ENCODE peak calls at places on chromosome 10, in nine cellular contexts. One of them, this sample, is unnamed.
A peak's percentile ranks its signal among the peaks of the same experiment; 100 is the strongest.

GRCh38 chr10:92844746-92845145 is 3.6 kb upstream of the EXOC6 start:
- DNase-seq in Panc1: no peak
- DNase-seq in KG1: no peak
- DNase-seq in HEK293T: no peak
- DNase-seq in EL: no peak
- DNase-seq in fibroblast of gingiva: no peak
- DNase-seq in stimulated activated CD8-positive, alpha-beta memory T cell treated with anti-CD3 and anti-CD28 coated beads, Interleukin-15, amount 100 ng/mL, for 24 hours: no peak
- DNase-seq in BJ: no peak
- DNase-seq in NCI-H187: no peak
- DNase-seq in this sample: no peak

GRCh38 chr10:14478639-14479038 is 147.9 kb upstream of the FRMD4A start:
- DNase-seq in BJ: peak; percentile 19
- DNase-seq in fibroblast of gingiva: peak; percentile 83
- DNase-seq in KG1: no peak
- DNase-seq in Panc1: no peak
- DNase-seq in EL: peak; percentile 80
- DNase-seq in NCI-H187: no peak
- DNase-seq in stimulated activated CD8-positive, alpha-beta memory T cell treated with anti-CD3 and anti-CD28 coated beads, Interleukin-15, amount 100 ng/mL, for 24 hours: no peak
- DNase-seq in HEK293T: peak; percentile 69
- DNase-seq in this sample: peak; percentile 82

GRCh38 chr10:27192284-27192683 is 37.1 kb downstream of the MASTL start:
- DNase-seq in EL: peak; percentile 96
- DNase-seq in KG1: no peak
- DNase-seq in BJ: peak; percentile 50
- DNase-seq in stimulated activated CD8-positive, alpha-beta memory T cell treated with anti-CD3 and anti-CD28 coated beads, Interleukin-15, amount 100 ng/mL, for 24 hours: no peak
- DNase-seq in fibroblast of gingiva: peak; percentile 92
- DNase-seq in NCI-H187: no peak
- DNase-seq in HEK293T: peak; percentile 5
- DNase-seq in Panc1: peak; percentile 72
- DNase-seq in this sample: peak; percentile 91

GRCh38 chr10:120980316-120980975 is 129.3 kb downstream of the WDR11 start:
- DNase-seq in EL: no peak
- DNase-seq in BJ: no peak
- DNase-seq in KG1: no peak
- DNase-seq in stimulated activated CD8-positive, alpha-beta memory T cell treated with anti-CD3 and anti-CD28 coated beads, Interleukin-15, amount 100 ng/mL, for 24 hours: no peak
- DNase-seq in fibroblast of gingiva: no peak
- DNase-seq in Panc1: no peak
- DNase-seq in HEK293T: no peak
- DNase-seq in NCI-H187: no peak
- DNase-seq in this sample: no peak

GRCh38 chr10:96511044-96511945 is 2.4 kb downstream of the TLL2 start:
- DNase-seq in EL: peak; percentile 34
- DNase-seq in NCI-H187: peak; percentile 5
- DNase-seq in KG1: no peak
- DNase-seq in HEK293T: peak; percentile 70
- DNase-seq in BJ: no peak
- DNase-seq in Panc1: peak; percentile 48
- DNase-seq in fibroblast of gingiva: no peak
- DNase-seq in stimulated activated CD8-positive, alpha-beta memory T cell treated with anti-CD3 and anti-CD28 coated beads, Interleukin-15, amount 100 ng/mL, for 24 hours: no peak
- DNase-seq in this sample: peak; percentile 28

GRCh38 chr10:74208081-74208480 is 57.1 kb downstream of the ADK start:
- DNase-seq in KG1: no peak
- DNase-seq in fibroblast of gingiva: no peak
- DNase-seq in HEK293T: no peak
- DNase-seq in EL: no peak
- DNase-seq in Panc1: no peak
- DNase-seq in BJ: no peak
- DNase-seq in NCI-H187: peak; percentile 25
- DNase-seq in stimulated activated CD8-positive, alpha-beta memory T cell treated with anti-CD3 and anti-CD28 coated beads, Interleukin-15, amount 100 ng/mL, for 24 hours: no peak
- DNase-seq in this sample: no peak

GRCh38 chr10:80289451-80290287 is at the start of gene MAT1A:
- DNase-seq in fibroblast of gingiva: no peak
- DNase-seq in KG1: no peak
- DNase-seq in EL: no peak
- DNase-seq in stimulated activated CD8-positive, alpha-beta memory T cell treated with anti-CD3 and anti-CD28 coated beads, Interleukin-15, amount 100 ng/mL, for 24 hours: no peak
- DNase-seq in HEK293T: peak; percentile 53
- DNase-seq in BJ: no peak
- DNase-seq in Panc1: no peak
- DNase-seq in NCI-H187: no peak
- DNase-seq in this sample: peak; percentile 5

GRCh38 chr10:1378473-1378872 is 322.3 kb downstream of the WDR37 start:
- DNase-seq in BJ: no peak
- DNase-seq in EL: no peak
- DNase-seq in NCI-H187: no peak
- DNase-seq in Panc1: no peak
- DNase-seq in stimulated activated CD8-positive, alpha-beta memory T cell treated with anti-CD3 and anti-CD28 coated beads, Interleukin-15, amount 100 ng/mL, for 24 hours: no peak
- DNase-seq in KG1: no peak
- DNase-seq in fibroblast of gingiva: no peak
- DNase-seq in HEK293T: no peak
- DNase-seq in this sample: no peak

GRCh38 chr10:112140110-112140755 is 43.3 kb downstream of the GPAM start:
- DNase-seq in BJ: no peak
- DNase-seq in NCI-H187: peak; percentile 18
- DNase-seq in HEK293T: peak; percentile 90
- DNase-seq in KG1: peak; percentile 48
- DNase-seq in stimulated activated CD8-positive, alpha-beta memory T cell treated with anti-CD3 and anti-CD28 coated beads, Interleukin-15, amount 100 ng/mL, for 24 hours: peak; percentile 17
- DNase-seq in EL: peak; percentile 68
- DNase-seq in fibroblast of gingiva: peak; percentile 46
- DNase-seq in Panc1: peak; percentile 50
- DNase-seq in this sample: peak; percentile 72

GRCh38 chr10:111200505-111201186 is 123.8 kb downstream of the ADRA2A start:
- DNase-seq in HEK293T: no peak
- DNase-seq in stimulated activated CD8-positive, alpha-beta memory T cell treated with anti-CD3 and anti-CD28 coated beads, Interleukin-15, amount 100 ng/mL, for 24 hours: no peak
- DNase-seq in KG1: no peak
- DNase-seq in fibroblast of gingiva: no peak
- DNase-seq in BJ: no peak
- DNase-seq in NCI-H187: peak; percentile 78
- DNase-seq in EL: no peak
- DNase-seq in Panc1: no peak
- DNase-seq in this sample: no peak

GRCh38 chr10:133090101-133090500 is 2.4 kb downstream of the ADGRA1 start:
- DNase-seq in KG1: no peak
- DNase-seq in EL: no peak
- DNase-seq in HEK293T: no peak
- DNase-seq in fibroblast of gingiva: no peak
- DNase-seq in stimulated activated CD8-positive, alpha-beta memory T cell treated with anti-CD3 and anti-CD28 coated beads, Interleukin-15, amount 100 ng/mL, for 24 hours: no peak
- DNase-seq in Panc1: no peak
- DNase-seq in NCI-H187: no peak
- DNase-seq in BJ: no peak
- DNase-seq in this sample: no peak

GRCh38 chr10:87767253-87767652 is 50.8 kb downstream of the ATAD1 start:
- DNase-seq in stimulated activated CD8-positive, alpha-beta memory T cell treated with anti-CD3 and anti-CD28 coated beads, Interleukin-15, amount 100 ng/mL, for 24 hours: no peak
- DNase-seq in EL: peak; percentile 72
- DNase-seq in fibroblast of gingiva: no peak
- DNase-seq in Panc1: no peak
- DNase-seq in HEK293T: no peak
- DNase-seq in BJ: no peak
- DNase-seq in NCI-H187: no peak
- DNase-seq in KG1: no peak
- DNase-seq in this sample: peak; percentile 5

GRCh38 chr10:16964571-16965241 is 147.5 kb upstream of the RSU1 start:
- DNase-seq in Panc1: no peak
- DNase-seq in EL: no peak
- DNase-seq in fibroblast of gingiva: peak; percentile 69
- DNase-seq in stimulated activated CD8-positive, alpha-beta memory T cell treated with anti-CD3 and anti-CD28 coated beads, Interleukin-15, amount 100 ng/mL, for 24 hours: no peak
- DNase-seq in HEK293T: no peak
- DNase-seq in KG1: no peak
- DNase-seq in NCI-H187: no peak
- DNase-seq in BJ: no peak
- DNase-seq in this sample: no peak

GRCh38 chr10:36073796-36074345 is 431.8 kb upstream of the FZD8 start:
- DNase-seq in HEK293T: no peak
- DNase-seq in BJ: no peak
- DNase-seq in stimulated activated CD8-positive, alpha-beta memory T cell treated with anti-CD3 and anti-CD28 coated beads, Interleukin-15, amount 100 ng/mL, for 24 hours: no peak
- DNase-seq in EL: no peak
- DNase-seq in NCI-H187: no peak
- DNase-seq in fibroblast of gingiva: no peak
- DNase-seq in Panc1: no peak
- DNase-seq in KG1: no peak
- DNase-seq in this sample: no peak

GRCh38 chr10:131207176-131207575 is 104.3 kb downstream of the TCERG1L start:
- DNase-seq in Panc1: no peak
- DNase-seq in NCI-H187: no peak
- DNase-seq in BJ: no peak
- DNase-seq in EL: no peak
- DNase-seq in HEK293T: no peak
- DNase-seq in KG1: no peak
- DNase-seq in fibroblast of gingiva: no peak
- DNase-seq in stimulated activated CD8-positive, alpha-beta memory T cell treated with anti-CD3 and anti-CD28 coated beads, Interleukin-15, amount 100 ng/mL, for 24 hours: no peak
- DNase-seq in this sample: no peak

GRCh38 chr10:132363921-132364593 is 32.1 kb downstream of the LRRC27 start:
- DNase-seq in EL: peak; percentile 31
- DNase-seq in stimulated activated CD8-positive, alpha-beta memory T cell treated with anti-CD3 and anti-CD28 coated beads, Interleukin-15, amount 100 ng/mL, for 24 hours: no peak
- DNase-seq in BJ: no peak
- DNase-seq in Panc1: no peak
- DNase-seq in NCI-H187: no peak
- DNase-seq in HEK293T: no peak
- DNase-seq in KG1: no peak
- DNase-seq in fibroblast of gingiva: peak; percentile 71
- DNase-seq in this sample: peak; percentile 31

GRCh38 chr10:102814873-102815661 is 22.1 kb downstream of the CYP17A1 start:
- DNase-seq in Panc1: no peak
- DNase-seq in NCI-H187: no peak
- DNase-seq in BJ: no peak
- DNase-seq in stimulated activated CD8-positive, alpha-beta memory T cell treated with anti-CD3 and anti-CD28 coated beads, Interleukin-15, amount 100 ng/mL, for 24 hours: no peak
- DNase-seq in KG1: no peak
- DNase-seq in HEK293T: no peak
- DNase-seq in EL: peak; percentile 44
- DNase-seq in fibroblast of gingiva: peak; percentile 36
- DNase-seq in this sample: peak; percentile 89

GRCh38 chr10:32315426-32315825 is 31.5 kb downstream of the EPC1 start:
- DNase-seq in NCI-H187: no peak
- DNase-seq in EL: peak; percentile 14
- DNase-seq in Panc1: no peak
- DNase-seq in KG1: no peak
- DNase-seq in stimulated activated CD8-positive, alpha-beta memory T cell treated with anti-CD3 and anti-CD28 coated beads, Interleukin-15, amount 100 ng/mL, for 24 hours: no peak
- DNase-seq in BJ: no peak
- DNase-seq in fibroblast of gingiva: no peak
- DNase-seq in HEK293T: no peak
- DNase-seq in this sample: no peak

GRCh38 chr10:58647770-58648169 is 135.1 kb downstream of the BICC1 start:
- DNase-seq in NCI-H187: no peak
- DNase-seq in fibroblast of gingiva: no peak
- DNase-seq in Panc1: no peak
- DNase-seq in KG1: no peak
- DNase-seq in BJ: no peak
- DNase-seq in EL: no peak
- DNase-seq in HEK293T: no peak
- DNase-seq in stimulated activated CD8-positive, alpha-beta memory T cell treated with anti-CD3 and anti-CD28 coated beads, Interleukin-15, amount 100 ng/mL, for 24 hours: no peak
- DNase-seq in this sample: peak; percentile 49

GRCh38 chr10:99621454-99622246 is 1.4 kb upstream of the SLC25A28 start:
- DNase-seq in fibroblast of gingiva: no peak
- DNase-seq in NCI-H187: no peak
- DNase-seq in KG1: no peak
- DNase-seq in Panc1: no peak
- DNase-seq in stimulated activated CD8-positive, alpha-beta memory T cell treated with anti-CD3 and anti-CD28 coated beads, Interleukin-15, amount 100 ng/mL, for 24 hours: no peak
- DNase-seq in HEK293T: no peak
- DNase-seq in EL: no peak
- DNase-seq in BJ: no peak
- DNase-seq in this sample: no peak

GRCh38 chr10:97543025-97543546 is 29.5 kb upstream of the ANKRD2 start:
- DNase-seq in stimulated activated CD8-positive, alpha-beta memory T cell treated with anti-CD3 and anti-CD28 coated beads, Interleukin-15, amount 100 ng/mL, for 24 hours: no peak
- DNase-seq in NCI-H187: no peak
- DNase-seq in EL: peak; percentile 97
- DNase-seq in HEK293T: no peak
- DNase-seq in KG1: peak; percentile 39
- DNase-seq in Panc1: peak; percentile 67
- DNase-seq in BJ: peak; percentile 75
- DNase-seq in fibroblast of gingiva: peak; percentile 82
- DNase-seq in this sample: peak; percentile 98

This sample was measured in cardiac fibroblast.